ENCODE peak calls at places on chromosomes 12 and 14, in ten cellular contexts. R is GM12878; Z is astrocyte; O is ovary; L is suprapubic skin; C is mesendoderm; X is CD8-positive, alpha-beta T cell; V is CD4-positive, CD25-positive, alpha-beta regulatory T cell; I is cardiac muscle cell; P is Karpas-422. N is an unnamed sample. For H3K27me3 and H3K36me3, the result is how much of the 10 kb centered on the place peaks cover.

GRCh38 chr12:109461846-109462766 is 15.0 kb downstream of the KCTD10 start:
- DNase-seq in Z (peak), X (no peak), L (peak), O (peak), V (no peak), P (no peak), I (peak), C (peak), R (no peak), N (peak)

GRCh38 chr12:111838353-111838752 is 3.7 kb upstream of the MAPKAPK5 start:
- DNase-seq in R (no peak), P (no peak), C (peak), V (no peak), L (no peak), Z (no peak), I (no peak), O (no peak), X (no peak), N (no peak)

GRCh38 chr14:64704145-64704742 is at the start of gene PLEKHG3:
- DNase-seq in R (no peak), X (no peak), O (peak), L (peak), V (no peak), C (peak), P (no peak), I (peak), Z (peak), N (no peak)

GRCh38 chr14:85532981-85533820 is 3.3 kb downstream of the FLRT2 start:
- DNase-seq in Z (peak), R (no peak), I (peak), V (no peak), C (peak), L (peak), X (no peak), P (no peak), O (peak), N (no peak)

GRCh38 chr12:120649442-120650248 is 9.2 kb downstream of the CABP1 start:
- DNase-seq in I (no peak), V (no peak), L (no peak), X (no peak), O (no peak), Z (no peak), C (no peak), P (no peak), R (no peak), N (no peak)

GRCh38 chr12:46550266-46550879 is 177.8 kb upstream of the SLC38A2 start:
- DNase-seq in C (no peak), O (no peak), Z (no peak), R (no peak), X (no peak), I (no peak), L (no peak), V (no peak), P (no peak), N (no peak)

GRCh38 chr12:101066489-101066888 is 143.5 kb downstream of the SLC5A8 start:
- DNase-seq in C (peak), Z (no peak), R (no peak), O (no peak), I (no peak), X (no peak), V (no peak), L (no peak), P (no peak), N (no peak)

GRCh38 chr12:69389836-69390235 is 30.3 kb downstream of the YEATS4 start:
- DNase-seq in X (no peak), O (no peak), Z (peak), L (no peak), R (no peak), P (no peak), C (no peak), I (peak), V (no peak), N (peak)

GRCh38 chr12:97075583-97076268 is 168.7 kb downstream of the NEDD1 start:
- DNase-seq in P (no peak), Z (peak), V (no peak), L (no peak), C (peak), X (no peak), R (no peak), O (no peak), I (peak), N (no peak)

GRCh38 chr12:55955344-55955743 is 10.5 kb downstream of the PMEL start:
- DNase-seq in O (no peak), I (no peak), R (no peak), X (no peak), C (no peak), Z (no peak), V (no peak), L (no peak), P (no peak), N (no peak)

GRCh38 chr12:96383371-96383770 is 16.9 kb downstream of the CDK17 start:
- DNase-seq in I (no peak), X (no peak), O (no peak), P (no peak), C (no peak), Z (no peak), L (no peak), R (no peak), V (no peak), N (no peak)

GRCh38 chr12:112851024-112851777 is 55.6 kb upstream of the OAS1 start:
- DNase-seq in I (no peak), O (no peak), X (no peak), V (no peak), R (no peak), Z (no peak), L (no peak), C (peak), P (no peak), N (no peak)

GRCh38 chr12:67531051-67531450 is 117.5 kb upstream of the DYRK2 start:
- DNase-seq in O (no peak), X (no peak), L (no peak), Z (peak), R (no peak), I (no peak), P (peak), V (no peak), C (no peak), N (no peak)

GRCh38 chr14:68824517-68825347 is 31.9 kb upstream of the ZFP36L1 start:
- DNase-seq in O (peak), Z (no peak), V (peak), R (no peak), L (peak), I (peak), X (peak), P (peak), C (peak), N (no peak)

GRCh38 chr12:98894412-98895085 is 249.5 kb downstream of the APAF1 start:
- DNase-seq in V (no peak), P (no peak), I (peak), Z (no peak), C (peak), X (no peak), L (no peak), R (no peak), O (no peak), N (no peak)

GRCh38 chr14:106694638-106695393 is 1168.4 kb downstream of the TMEM121 start:
- DNase-seq in P (no peak), O (no peak), Z (no peak), C (no peak), I (no peak), L (no peak), R (no peak), X (peak), V (peak), N (no peak)

GRCh38 chr14:50714452-50715073 is 46.5 kb upstream of the SAV1 start:
- DNase-seq in X (no peak), V (no peak), I (peak), R (no peak), Z (peak), P (peak), C (peak), L (no peak), O (no peak), N (no peak)

GRCh38 chr14:35001624-35002023 is 18.8 kb downstream of the SRP54 start:
- DNase-seq in I (no peak), P (no peak), V (no peak), R (no peak), L (no peak), X (no peak), O (no peak), Z (no peak), C (no peak), N (no peak)

GRCh38 chr12:106917503-106917902 is 38.2 kb upstream of the TMEM263 start:
- DNase-seq in I (peak), Z (no peak), O (no peak), R (no peak), C (no peak), V (no peak), L (no peak), P (peak), X (no peak), N (no peak)

GRCh38 chr12:3732901-3733300 is 20.0 kb downstream of the CRACR2A start:
- DNase-seq in L (no peak), Z (no peak), R (no peak), I (no peak), P (no peak), X (no peak), V (no peak), C (no peak), O (no peak), N (no peak)

GRCh38 chr14:103522028-103522581 is 525 bp downstream of the CKB start:
- DNase-seq in Z (no peak), I (no peak), C (peak), L (peak), P (no peak), X (no peak), O (peak), V (no peak), R (no peak), N (no peak)

GRCh38 chr14:91964724-91965123 is 17.2 kb upstream of the FBLN5 start:
- DNase-seq in C (no peak), I (peak), L (no peak), R (no peak), Z (no peak), V (no peak), O (no peak), X (no peak), P (no peak), N (no peak)

GRCh38 chr14:68140111-68140741 is 320.6 kb downstream of the RAD51B start:
- DNase-seq in L (peak), C (peak), R (no peak), I (peak), O (peak), X (no peak), P (no peak), Z (peak), V (no peak), N (peak)

GRCh38 chr12:78419513-78419912 is 445.1 kb upstream of the SYT1 start:
- DNase-seq in Z (no peak), C (no peak), X (no peak), O (no peak), P (no peak), L (no peak), R (no peak), V (no peak), I (no peak), N (no peak)

GRCh38 chr12:121181181-121181580 is 28.7 kb upstream of the P2RX4 start:
- DNase-seq in R (no peak), I (peak), C (no peak), Z (peak), O (no peak), V (no peak), X (no peak), P (no peak), L (no peak), N (no peak)

GRCh38 chr12:26271889-26272492 is 76.6 kb downstream of the SSPN start:
- DNase-seq in X (no peak), R (peak), Z (peak), I (peak), P (no peak), O (peak), V (no peak), L (peak), C (no peak), N (no peak)

GRCh38 chr14:68757618-68758081 is 35.2 kb downstream of the ZFP36L1 start:
- DNase-seq in C (no peak), I (no peak), P (no peak), R (no peak), V (no peak), L (no peak), X (no peak), O (no peak), Z (no peak), N (no peak)

GRCh38 chr14:96098309-96098998 is 59.3 kb downstream of the C14orf132 start:
- DNase-seq in R (peak), Z (no peak), V (no peak), O (no peak), C (peak), X (no peak), I (peak), P (peak), L (peak), N (no peak)

GRCh38 chr12:56321027-56321426 is 5.2 kb upstream of the CNPY2 start:
- DNase-seq in Z (no peak), C (no peak), R (no peak), I (no peak), V (no peak), P (no peak), L (no peak), O (no peak), X (no peak), N (no peak)

GRCh38 chr12:31843399-31844095 is 114.7 kb upstream of the AMN1 start:
- DNase-seq in X (no peak), Z (no peak), I (no peak), L (no peak), R (no peak), V (no peak), P (no peak), O (no peak), C (no peak), N (no peak)

DNA sequence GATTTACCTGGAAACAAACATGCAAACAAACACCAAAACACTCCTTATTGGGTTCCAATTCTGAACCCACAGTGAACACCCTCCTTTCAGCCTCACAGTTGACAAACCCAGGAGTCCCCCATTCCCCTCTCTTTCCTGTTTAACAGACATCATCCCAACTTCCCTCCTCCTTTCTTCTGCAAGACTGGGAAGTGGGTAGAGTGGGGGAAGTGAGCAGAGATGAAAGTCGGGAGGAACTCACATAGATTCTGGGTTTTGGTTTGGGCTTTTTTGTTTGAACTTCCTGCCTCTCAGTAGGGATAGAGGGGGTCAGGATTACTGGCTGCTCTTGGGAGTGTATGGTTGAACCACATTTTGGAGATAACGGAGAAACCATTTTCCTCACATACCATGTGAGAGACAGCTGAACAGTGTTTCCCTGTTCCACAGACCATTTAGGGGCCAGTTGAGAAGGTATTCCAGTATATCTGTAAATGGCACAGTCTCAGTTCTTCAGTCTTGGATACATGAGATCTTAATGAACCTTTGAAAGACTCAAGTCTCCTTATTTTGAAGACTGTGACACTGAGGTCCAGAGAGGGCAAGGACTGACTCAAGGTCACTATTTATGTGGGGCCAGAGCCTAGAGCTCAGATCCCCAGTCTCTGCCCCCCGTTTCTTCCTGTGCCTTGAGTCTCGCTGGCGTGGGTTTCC is 3.9 kb upstream of the GPR84 start:
- DNase-seq in X (no peak), L (no peak), V (no peak), R (no peak), O (no peak), P (no peak), I (no peak), Z (no peak), C (no peak), N (no peak)
- H3K4me3 ChIP-seq in X (no peak), L (peak), V (peak), R (no peak), O (no peak), P (peak), I (no peak), Z (no peak), C (no peak), N (no peak)

DNA sequence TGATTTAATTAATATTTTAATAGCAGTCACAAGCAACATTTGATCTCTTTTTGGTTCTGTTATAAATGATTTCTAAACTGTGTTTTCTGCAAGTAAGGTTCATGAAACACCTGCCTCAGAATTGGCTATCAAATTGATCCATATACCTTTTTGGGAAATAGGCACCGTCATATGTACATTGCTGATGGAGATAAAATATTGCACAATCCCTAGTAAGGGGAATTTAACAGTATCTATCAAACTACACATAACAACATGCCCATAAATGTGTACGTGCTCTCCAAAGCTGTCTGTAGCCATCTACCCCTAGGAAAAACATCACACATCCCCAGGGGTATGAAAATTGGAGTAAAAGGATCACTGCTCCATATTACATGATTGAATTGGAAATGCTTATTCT is 167.3 kb upstream of the CPNE8 start:
- DNase-seq in R (no peak), L (no peak), I (no peak), O (no peak), Z (no peak), X (no peak), P (no peak), V (no peak), C (no peak), N (no peak)
- H3K27me3 ChIP-seq in R (under half), L (under half), I (under half), O (under half), Z (under half), X (under half), P (under half), V (under half), C (under half), N (under half)

GRCh38 chr14:71863049-71863448 is 69.2 kb upstream of the RGS6 start:
- DNase-seq in I (no peak), X (no peak), C (no peak), R (no peak), O (no peak), V (no peak), Z (no peak), L (no peak), P (peak), N (no peak)
- H3K36me3 ChIP-seq in I (under half), X (under half), C (under half), R (under half), O (under half), V (under half), Z (under half), L (under half), P (under half), N (under half)

DNA sequence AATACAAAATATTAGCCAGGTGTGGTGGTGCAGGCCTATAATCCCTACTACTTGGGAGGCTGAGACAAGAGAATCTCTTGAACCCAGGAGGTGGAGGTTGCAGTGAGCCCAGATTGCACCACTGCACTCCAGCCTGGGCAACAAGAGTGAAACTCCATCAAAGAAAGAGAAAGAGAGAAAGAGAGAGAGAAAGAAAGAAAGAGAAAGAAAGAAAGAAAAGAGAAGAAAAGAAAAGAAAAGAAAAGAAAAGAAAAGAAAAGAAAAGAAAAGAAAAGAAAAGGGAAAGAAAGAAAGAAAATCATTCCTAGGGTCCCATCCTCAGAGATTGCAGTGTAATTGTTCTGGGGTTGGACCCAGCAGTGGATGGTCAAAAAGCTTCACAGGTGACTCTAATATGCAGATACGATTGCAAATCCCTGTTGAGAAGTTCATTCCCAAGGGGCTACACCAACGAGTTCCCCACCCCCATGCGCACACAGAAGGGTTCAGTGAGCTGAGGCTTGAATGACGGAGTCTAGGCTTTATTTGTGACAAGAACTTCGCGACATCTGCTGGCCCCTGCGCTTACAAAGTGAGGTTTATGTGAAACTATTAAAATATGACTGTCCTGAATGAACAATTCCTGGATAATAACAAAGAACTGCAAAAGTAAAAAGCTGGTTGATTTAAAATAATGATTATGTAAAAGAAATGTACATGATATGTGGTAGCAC is 17.4 kb upstream of the RNASE12 start:
- DNase-seq in V (no peak), P (no peak), R (no peak), X (no peak), O (no peak), I (no peak), C (no peak), L (no peak), Z (no peak), N (no peak)
- H3K4me3 ChIP-seq in V (no peak), P (no peak), R (no peak), X (no peak), O (no peak), I (no peak), C (no peak), L (no peak), Z (no peak), N (no peak)

DNA sequence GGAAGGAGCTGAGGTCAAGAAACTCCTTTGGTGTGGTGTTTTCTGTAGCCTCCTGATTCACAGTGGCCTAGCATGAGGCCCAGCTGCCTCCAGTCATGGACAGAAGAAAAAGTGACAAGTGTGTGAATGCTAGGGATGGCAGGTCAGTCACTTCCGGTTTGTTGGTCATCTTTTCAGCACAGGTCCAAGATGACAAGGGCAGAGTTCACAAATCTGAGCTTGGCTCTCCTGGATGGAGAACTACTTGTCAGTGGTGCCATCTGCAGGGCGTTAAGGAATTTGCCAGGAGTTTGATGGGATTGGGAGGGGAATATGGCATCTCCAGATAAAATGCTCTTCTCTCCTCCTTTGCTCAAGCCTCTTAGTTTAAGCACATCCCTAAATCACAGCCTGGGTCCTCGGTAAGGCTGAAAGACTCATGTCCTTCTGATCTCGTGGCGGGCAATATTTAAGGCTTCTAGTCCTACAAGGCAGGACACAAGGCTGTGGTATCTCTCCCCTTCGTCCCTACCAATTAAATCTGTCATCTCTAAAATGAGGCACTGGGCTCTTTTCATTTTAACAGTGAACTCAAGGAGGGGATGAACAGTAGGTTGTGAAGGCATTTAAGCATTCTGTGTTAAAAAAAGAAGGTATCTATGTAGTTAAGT is 10.0 kb downstream of the TUBA1B start:
- DNase-seq in R (no peak), L (no peak), I (peak), P (no peak), V (no peak), Z (peak), X (no peak), O (peak), C (peak), N (no peak)
- H3K27me3 ChIP-seq in R (under half), L (under half), I (under half), P (under half), V (under half), Z (under half), X (under half), O (under half), C (under half), N (under half)

N was measured in BJ.